ENCODE peak calls at places on chromosomes 1 and 21, in six cellular contexts. T, F, L, Z, S and C are unnamed samples.

GRCh38 chr1:24619376-24619775 is 23.7 kb upstream of the SRRM1 start:
- DNase-seq in F (no peak), L (no peak), Z (no peak), S (peak), T (no peak), C (no peak)

GRCh38 chr1:52190500-52191252 is 48.8 kb downstream of the ZFYVE9 start:
- DNase-seq in L (no peak), S (no peak), T (no peak), F (peak), Z (no peak), C (no peak)

GRCh38 chr1:209895709-209896108 is 42.3 kb upstream of the SYT14 start:
- DNase-seq in T (no peak), S (no peak), L (no peak), Z (no peak), F (peak), C (no peak)

GRCh38 chr1:56973898-56974752 is 8.3 kb upstream of the C8B start:
- DNase-seq in F (no peak), L (no peak), Z (no peak), T (no peak), S (no peak), C (peak)

GRCh38 chr1:200895801-200896570 is 1.3 kb downstream of the INAVA start:
- DNase-seq in F (no peak), S (peak), L (no peak), T (no peak), Z (no peak), C (peak)

GRCh38 chr1:245094954-245095353 is 59.8 kb upstream of the KIF26B start:
- DNase-seq in S (peak), T (no peak), L (no peak), F (no peak), Z (no peak), C (no peak)

GRCh38 chr1:181073638-181074037 is 14.9 kb upstream of the IER5 start:
- DNase-seq in F (peak), L (peak), Z (no peak), T (no peak), S (peak), C (no peak)

GRCh38 chr1:118186026-118186425 is 998 bp upstream of the SPAG17 start:
- DNase-seq in T (no peak), F (no peak), Z (no peak), S (no peak), L (no peak), C (no peak)

GRCh38 chr1:77031101-77031662 is 163.9 kb downstream of the ST6GALNAC5 start:
- DNase-seq in L (peak), S (no peak), T (no peak), F (peak), Z (no peak), C (peak)

GRCh38 chr1:101185421-101185820 is 51.4 kb upstream of the S1PR1 start:
- DNase-seq in F (no peak), L (no peak), S (no peak), Z (no peak), T (no peak), C (no peak)
- TF ChIP-seq MYC in F (no peak), L (no peak), S (no peak), Z (no peak), T (no peak), C (no peak)

GRCh38 chr1:225748479-225748878 is 29.1 kb upstream of the SRP9 start:
- DNase-seq in Z (no peak), T (no peak), F (no peak), L (no peak), S (no peak), C (no peak)

GRCh38 chr1:225744745-225745144 is 32.9 kb upstream of the SRP9 start:
- DNase-seq in T (no peak), F (no peak), L (no peak), Z (no peak), S (no peak), C (no peak)

GRCh38 chr1:225745231-225745630 is 32.4 kb upstream of the SRP9 start:
- DNase-seq in L (no peak), S (no peak), F (no peak), Z (no peak), T (no peak), C (no peak)

GRCh38 chr1:225747566-225747965 is 30.1 kb upstream of the SRP9 start:
- DNase-seq in F (no peak), S (no peak), T (no peak), L (no peak), Z (no peak), C (no peak)

GRCh38 chr1:225746361-225747179 is 31.1 kb upstream of the SRP9 start:
- DNase-seq in T (no peak), Z (no peak), F (peak), S (peak), L (peak), C (no peak)
- TF ChIP-seq POLR2A in T (no peak), Z (no peak), F (peak), S (no peak), L (peak), C (no peak)

GRCh38 chr21:35048706-35049617 is at the start of gene RUNX1:
- DNase-seq in S (no peak), F (peak), L (no peak), T (peak), Z (peak), C (peak)

GRCh38 chr21:35051287-35051818 is 2.3 kb upstream of the RUNX1 start:
- DNase-seq in F (peak), Z (peak), S (peak), T (no peak), L (peak), C (peak)

GRCh38 chr21:35052786-35053185 is 3.7 kb upstream of the RUNX1 start:
- DNase-seq in L (no peak), T (no peak), S (no peak), Z (no peak), F (no peak), C (no peak)

GRCh38 chr21:35048183-35048601 is 910 bp downstream of the RUNX1 start:
- DNase-seq in T (no peak), Z (no peak), L (peak), S (no peak), F (no peak), C (peak)

DNA sequence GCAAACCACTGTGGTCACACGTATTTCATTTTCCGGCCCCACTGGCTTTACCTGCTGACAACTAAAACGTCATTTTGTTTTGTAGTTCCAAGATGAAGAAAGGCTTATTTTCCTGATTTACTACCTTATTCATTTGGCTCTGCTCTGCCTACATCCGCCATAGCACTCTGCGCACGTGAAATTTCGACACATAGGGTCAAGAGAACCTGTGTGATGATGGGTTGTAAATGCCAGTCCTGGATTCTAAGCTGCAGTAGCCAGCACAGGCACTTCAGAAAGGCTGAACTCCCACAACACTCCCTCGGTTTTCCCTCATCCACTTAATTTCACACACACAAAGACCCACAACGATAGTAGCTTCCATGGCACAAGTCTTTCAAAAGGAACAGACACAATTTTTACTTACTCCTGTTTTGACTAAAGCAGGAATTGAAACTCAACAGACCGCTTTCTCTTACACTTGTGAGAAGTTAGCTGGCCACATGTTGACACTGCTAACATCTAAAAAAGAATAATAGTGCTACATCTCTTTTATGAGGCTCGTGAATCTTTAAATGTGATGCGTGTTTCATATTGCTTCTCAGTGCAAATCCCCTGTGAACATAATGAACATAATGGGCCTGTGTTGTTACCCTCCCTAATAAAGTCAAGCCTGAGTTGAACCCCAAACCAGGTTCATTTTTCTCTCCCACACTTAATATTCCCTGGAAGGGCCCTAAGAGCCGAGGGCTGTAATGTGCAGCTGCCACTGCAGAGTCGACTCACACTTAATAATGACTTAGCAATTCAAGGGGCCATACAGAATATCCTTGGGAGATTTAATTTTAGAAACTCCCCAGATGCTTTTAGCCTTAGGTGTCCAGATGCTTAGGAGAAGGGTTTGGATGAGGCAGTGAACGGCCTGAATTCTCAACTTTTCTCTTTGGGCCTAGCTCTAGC is 1.5 kb upstream of the RUNX1 start:
- DNase-seq in Z (peak), S (no peak), F (no peak), T (no peak), L (no peak), C (no peak)
- TF ChIP-seq MYC in Z (no peak), S (no peak), F (no peak), T (no peak), L (no peak), C (no peak)

GRCh38 chr1:6603424-6603850 is 768 bp upstream of the KLHL21 start:
- DNase-seq in T (no peak), Z (peak), L (no peak), F (peak), S (peak), C (peak)

GRCh38 chr1:6601049-6601864 is 1.4 kb downstream of the KLHL21 start:
- DNase-seq in F (peak), Z (peak), T (no peak), L (peak), S (peak), C (peak)

GRCh38 chr1:6601865-6602668 is 602 bp downstream of the KLHL21 start:
- DNase-seq in L (no peak), S (no peak), F (no peak), T (no peak), Z (no peak), C (peak)

GRCh38 chr1:6603851-6604558 is 1.3 kb upstream of the KLHL21 start:
- DNase-seq in T (no peak), F (peak), L (no peak), S (peak), Z (peak), C (no peak)

DNA sequence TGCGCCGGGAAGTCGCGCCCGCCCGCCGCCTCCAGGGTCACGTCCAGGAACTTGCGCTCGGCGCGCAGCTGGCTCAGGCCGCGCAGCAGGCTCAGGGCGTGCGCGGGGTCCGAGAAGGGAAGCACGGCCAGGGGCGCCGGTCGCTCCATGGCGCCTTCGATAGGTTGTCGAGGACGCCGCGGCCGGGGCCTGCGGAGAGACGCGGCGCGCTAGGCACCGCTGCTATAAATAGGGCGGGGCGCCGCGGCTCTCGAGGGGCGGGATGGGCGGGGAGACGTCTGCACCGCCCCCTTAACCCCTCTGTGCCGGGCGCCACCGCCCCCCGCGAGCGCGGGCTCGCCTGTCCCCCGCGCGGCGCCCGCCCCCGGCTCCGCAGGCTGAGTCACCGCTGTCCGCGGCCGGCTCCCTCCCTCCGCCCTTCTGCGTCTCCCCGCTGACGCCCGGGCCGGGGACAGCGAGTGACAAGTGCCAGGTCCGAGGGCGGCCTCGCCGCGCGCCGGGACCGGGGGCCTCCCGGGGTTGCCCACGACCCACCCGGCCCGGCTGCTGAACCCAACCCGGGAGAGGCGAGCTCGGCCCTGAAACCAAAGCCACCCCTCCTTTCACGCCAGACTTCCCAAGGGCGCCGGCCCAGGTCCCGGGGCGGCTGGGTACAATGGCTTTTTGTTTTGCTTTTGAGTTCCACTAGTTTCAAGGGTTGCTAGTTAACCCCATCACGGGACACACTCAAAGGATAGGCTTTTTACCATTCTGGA is at the start of gene KLHL21:
- DNase-seq in S (peak), Z (peak), F (peak), L (peak), T (no peak), C (peak)
- TF ChIP-seq POLR2A in S (no peak), Z (peak), F (peak), L (peak), T (peak), C (peak)

DNA sequence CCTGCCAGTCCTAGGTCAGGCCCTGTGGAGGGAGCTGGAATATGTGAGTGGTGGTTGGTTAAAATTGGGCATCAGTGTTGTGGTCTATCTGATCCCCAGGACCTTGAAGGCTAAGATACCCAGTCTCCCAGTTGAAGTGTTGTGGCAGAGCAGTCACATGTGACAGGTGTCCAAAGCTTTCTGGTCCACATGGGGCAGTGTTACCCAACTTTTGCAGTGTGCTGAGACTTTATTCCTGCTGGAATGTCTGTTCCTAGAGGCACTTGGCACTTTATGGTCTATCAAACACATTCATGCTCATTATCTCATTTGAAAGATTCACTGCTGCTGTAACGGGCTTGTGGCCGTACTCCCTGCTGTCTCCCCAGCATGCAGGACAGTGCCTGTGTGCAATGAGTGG is 21.0 kb upstream of the LORICRIN start:
- DNase-seq in Z (no peak), S (no peak), F (no peak), L (peak), T (no peak), C (no peak)
- TF ChIP-seq MYC in Z (no peak), S (no peak), F (no peak), L (no peak), T (no peak), C (no peak)

GRCh38 chr1:33332357-33332789 is 11.5 kb upstream of the A3GALT2 start:
- DNase-seq in Z (no peak), L (no peak), T (no peak), F (no peak), S (no peak), C (no peak)

GRCh38 chr1:33335020-33335419 is 14.1 kb upstream of the A3GALT2 start:
- DNase-seq in T (no peak), S (no peak), Z (no peak), F (no peak), L (no peak), C (peak)

GRCh38 chr1:33331444-33332356 is 10.8 kb upstream of the A3GALT2 start:
- DNase-seq in S (no peak), T (no peak), F (no peak), Z (no peak), L (no peak), C (no peak)

GRCh38 chr1:33332881-33333280 is 12.0 kb upstream of the A3GALT2 start:
- DNase-seq in L (no peak), T (no peak), Z (no peak), F (no peak), S (no peak), C (no peak)

GRCh38 chr1:33334081-33334552 is 13.2 kb upstream of the A3GALT2 start:
- DNase-seq in Z (no peak), L (no peak), F (no peak), T (no peak), S (peak), C (no peak)
- TF ChIP-seq POLR2A in Z (no peak), L (no peak), F (no peak), T (no peak), S (peak), C (no peak)

GRCh38 chr1:223177681-223178080 is 34.6 kb upstream of the TLR5 start:
- DNase-seq in F (no peak), S (peak), L (no peak), Z (no peak), T (no peak), C (peak)

GRCh38 chr1:223179280-223179679 is 36.2 kb upstream of the TLR5 start:
- DNase-seq in L (no peak), T (no peak), F (no peak), S (no peak), Z (no peak), C (no peak)

GRCh38 chr1:223176437-223176836 is 33.4 kb upstream of the TLR5 start:
- DNase-seq in S (no peak), T (no peak), Z (no peak), L (no peak), F (no peak), C (no peak)

GRCh38 chr1:223175633-223176032 is 32.6 kb upstream of the TLR5 start:
- DNase-seq in L (no peak), T (no peak), Z (no peak), F (no peak), S (no peak), C (peak)

GRCh38 chr1:223175032-223175431 is 32.0 kb upstream of the TLR5 start:
- DNase-seq in S (no peak), Z (peak), L (peak), F (no peak), T (no peak), C (no peak)
- TF ChIP-seq MYC in S (no peak), Z (no peak), L (no peak), F (no peak), T (no peak), C (no peak)

GRCh38 chr21:41425954-41426655 is at the start of gene MX1:
- DNase-seq in T (peak), Z (no peak), F (peak), S (peak), L (peak), C (no peak)
- TF ChIP-seq POLR2A in T (peak), Z (no peak), F (no peak), S (no peak), L (no peak), C (no peak)

DNA sequence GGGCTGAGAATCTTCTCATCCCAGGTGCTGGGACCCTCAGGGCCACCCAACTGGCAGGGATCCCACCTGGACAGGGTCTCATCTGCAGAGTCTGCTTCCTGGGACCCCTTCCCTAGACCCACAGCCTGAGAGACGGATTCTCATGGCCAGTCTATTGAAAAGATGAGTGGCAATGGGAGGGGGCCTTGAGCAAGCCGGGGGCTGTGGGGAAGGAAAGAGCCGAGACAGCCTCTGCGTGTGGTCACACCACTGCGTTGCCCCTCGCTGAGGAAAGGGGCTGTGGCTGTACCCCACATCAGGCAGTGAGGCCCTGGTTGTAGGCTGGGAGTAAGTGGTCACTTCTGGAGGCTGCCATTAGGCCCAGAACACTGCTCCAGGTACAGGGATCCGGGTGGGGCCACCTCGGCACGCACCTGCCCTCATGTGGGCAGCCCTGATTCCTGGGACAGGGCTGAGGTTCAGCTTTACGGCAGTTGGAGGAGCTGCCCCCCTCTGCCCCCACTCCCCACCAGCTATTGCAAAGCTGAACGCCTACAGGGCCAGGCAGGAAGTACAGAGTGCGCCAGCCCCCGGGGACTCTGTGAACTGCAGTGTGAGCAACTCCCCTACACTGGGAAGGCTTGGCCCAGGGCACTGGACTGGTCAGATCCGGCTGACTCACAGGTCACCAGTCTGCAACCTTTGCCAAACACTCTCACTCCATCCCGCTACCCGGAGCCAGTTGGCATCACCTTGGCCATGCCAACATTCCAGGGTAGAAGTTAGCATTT is 106.9 kb downstream of the RIPK4 start:
- DNase-seq in T (no peak), Z (no peak), L (peak), S (peak), F (no peak), C (peak)
- TF ChIP-seq MYC in T (no peak), Z (no peak), L (no peak), S (no peak), F (no peak), C (no peak)

GRCh38 chr1:220879090-220879508 is at the start of gene HLX:
- DNase-seq in S (no peak), L (peak), T (no peak), F (peak), Z (peak), C (peak)
- TF ChIP-seq POLR2A in S (no peak), L (peak), T (no peak), F (no peak), Z (peak), C (peak)